ENCODE peak calls at places on chromosomes 6 and 20, in eight cellular contexts. One of them, this sample, is unnamed. For H3K36me3, the result is how much of the 10 kb centered on the place peaks cover.

GRCh38 chr6:53929340-53930120 is 134.7 kb downstream of the LRRC1 start:
- DNase-seq in left lung: no peak
- DNase-seq in mesenchymal stem cell: no peak
- DNase-seq in psoas muscle: no peak
- DNase-seq in right lobe of liver: no peak
- DNase-seq in effector memory CD4-positive, alpha-beta T cell: no peak
- DNase-seq in CD8-positive, alpha-beta T cell: no peak
- DNase-seq in aorta: no peak
- DNase-seq in this sample: no peak

GRCh38 chr6:148340586-148341297 is 1.9 kb upstream of the SASH1 start:
- DNase-seq in left lung: no peak
- DNase-seq in mesenchymal stem cell: peak
- DNase-seq in psoas muscle: no peak
- DNase-seq in right lobe of liver: no peak
- DNase-seq in effector memory CD4-positive, alpha-beta T cell: no peak
- DNase-seq in CD8-positive, alpha-beta T cell: no peak
- DNase-seq in aorta: no peak
- DNase-seq in this sample: no peak

GRCh38 chr6:88145298-88145963 is 20.7 kb downstream of the CNR1 start:
- DNase-seq in left lung: no peak
- DNase-seq in mesenchymal stem cell: no peak
- DNase-seq in psoas muscle: no peak
- DNase-seq in right lobe of liver: no peak
- DNase-seq in effector memory CD4-positive, alpha-beta T cell: no peak
- DNase-seq in CD8-positive, alpha-beta T cell: no peak
- DNase-seq in aorta: no peak
- DNase-seq in this sample: no peak

GRCh38 chr6:2918936-2919335 is 15.8 kb upstream of the SERPINB9 start:
- DNase-seq in left lung: no peak
- DNase-seq in mesenchymal stem cell: no peak
- DNase-seq in psoas muscle: no peak
- DNase-seq in right lobe of liver: peak
- DNase-seq in effector memory CD4-positive, alpha-beta T cell: no peak
- DNase-seq in CD8-positive, alpha-beta T cell: no peak
- DNase-seq in aorta: no peak
- DNase-seq in this sample: no peak

GRCh38 chr6:20696676-20697075 is 162.4 kb downstream of the CDKAL1 start:
- DNase-seq in left lung: no peak
- DNase-seq in mesenchymal stem cell: peak
- DNase-seq in psoas muscle: no peak
- DNase-seq in right lobe of liver: no peak
- DNase-seq in effector memory CD4-positive, alpha-beta T cell: no peak
- DNase-seq in CD8-positive, alpha-beta T cell: no peak
- DNase-seq in aorta: no peak
- DNase-seq in this sample: no peak

GRCh38 chr20:9514461-9515210 is at the start of gene LAMP5:
- DNase-seq in left lung: no peak
- DNase-seq in mesenchymal stem cell: peak
- DNase-seq in psoas muscle: no peak
- DNase-seq in right lobe of liver: no peak
- DNase-seq in effector memory CD4-positive, alpha-beta T cell: no peak
- DNase-seq in CD8-positive, alpha-beta T cell: no peak
- DNase-seq in aorta: no peak
- DNase-seq in this sample: no peak

GRCh38 chr6:125439512-125439911 is 137.7 kb upstream of the HDDC2 start:
- DNase-seq in left lung: no peak
- DNase-seq in mesenchymal stem cell: no peak
- DNase-seq in psoas muscle: no peak
- DNase-seq in right lobe of liver: no peak
- DNase-seq in effector memory CD4-positive, alpha-beta T cell: no peak
- DNase-seq in CD8-positive, alpha-beta T cell: no peak
- DNase-seq in aorta: no peak
- DNase-seq in this sample: no peak

GRCh38 chr20:51106011-51106410 is 83.1 kb upstream of the KCNG1 start:
- DNase-seq in left lung: no peak
- DNase-seq in mesenchymal stem cell: no peak
- DNase-seq in psoas muscle: no peak
- DNase-seq in right lobe of liver: no peak
- DNase-seq in effector memory CD4-positive, alpha-beta T cell: no peak
- DNase-seq in CD8-positive, alpha-beta T cell: no peak
- DNase-seq in aorta: no peak
- DNase-seq in this sample: peak

GRCh38 chr6:10582774-10583508 is 61.8 kb downstream of the GCNT2 start:
- DNase-seq in left lung: no peak
- DNase-seq in mesenchymal stem cell: no peak
- DNase-seq in psoas muscle: no peak
- DNase-seq in right lobe of liver: peak
- DNase-seq in effector memory CD4-positive, alpha-beta T cell: no peak
- DNase-seq in CD8-positive, alpha-beta T cell: no peak
- DNase-seq in aorta: no peak
- DNase-seq in this sample: no peak

GRCh38 chr6:53474010-53474409 is 70.9 kb downstream of the GCLC start:
- DNase-seq in left lung: no peak
- DNase-seq in mesenchymal stem cell: no peak
- DNase-seq in psoas muscle: no peak
- DNase-seq in right lobe of liver: no peak
- DNase-seq in effector memory CD4-positive, alpha-beta T cell: no peak
- DNase-seq in CD8-positive, alpha-beta T cell: no peak
- DNase-seq in aorta: no peak
- DNase-seq in this sample: no peak

GRCh38 chr20:10314198-10314597 is 95.6 kb downstream of the SNAP25 start:
- DNase-seq in left lung: no peak
- DNase-seq in mesenchymal stem cell: peak
- DNase-seq in psoas muscle: no peak
- DNase-seq in right lobe of liver: no peak
- DNase-seq in effector memory CD4-positive, alpha-beta T cell: no peak
- DNase-seq in CD8-positive, alpha-beta T cell: no peak
- DNase-seq in aorta: no peak
- DNase-seq in this sample: no peak

GRCh38 chr6:34154668-34155447 is 9.0 kb upstream of the GRM4 start:
- DNase-seq in left lung: peak
- DNase-seq in mesenchymal stem cell: peak
- DNase-seq in psoas muscle: peak
- DNase-seq in right lobe of liver: no peak
- DNase-seq in effector memory CD4-positive, alpha-beta T cell: peak
- DNase-seq in CD8-positive, alpha-beta T cell: peak
- DNase-seq in aorta: no peak
- DNase-seq in this sample: peak

GRCh38 chr20:34435589-34435988 is 72.5 kb downstream of the ITCH start:
- DNase-seq in left lung: no peak
- DNase-seq in mesenchymal stem cell: no peak
- DNase-seq in psoas muscle: no peak
- DNase-seq in right lobe of liver: no peak
- DNase-seq in effector memory CD4-positive, alpha-beta T cell: no peak
- DNase-seq in CD8-positive, alpha-beta T cell: no peak
- DNase-seq in aorta: no peak
- DNase-seq in this sample: no peak

GRCh38 chr6:111423960-111424846 is 58.8 kb downstream of the REV3L start:
- DNase-seq in left lung: no peak
- DNase-seq in mesenchymal stem cell: peak
- DNase-seq in psoas muscle: no peak
- DNase-seq in right lobe of liver: no peak
- DNase-seq in effector memory CD4-positive, alpha-beta T cell: no peak
- DNase-seq in CD8-positive, alpha-beta T cell: no peak
- DNase-seq in aorta: peak
- DNase-seq in this sample: peak

GRCh38 chr6:139316622-139317317 is 25.0 kb upstream of the TXLNB start:
- DNase-seq in left lung: no peak
- DNase-seq in mesenchymal stem cell: no peak
- DNase-seq in psoas muscle: no peak
- DNase-seq in right lobe of liver: no peak
- DNase-seq in effector memory CD4-positive, alpha-beta T cell: no peak
- DNase-seq in CD8-positive, alpha-beta T cell: no peak
- DNase-seq in aorta: no peak
- DNase-seq in this sample: no peak

GRCh38 chr6:129661478-129662405 is 48.2 kb downstream of the ARHGAP18 start:
- DNase-seq in left lung: no peak
- DNase-seq in mesenchymal stem cell: no peak
- DNase-seq in psoas muscle: no peak
- DNase-seq in right lobe of liver: no peak
- DNase-seq in effector memory CD4-positive, alpha-beta T cell: no peak
- DNase-seq in CD8-positive, alpha-beta T cell: no peak
- DNase-seq in aorta: no peak
- DNase-seq in this sample: no peak

GRCh38 chr6:141551318-141551717 is 581.4 kb upstream of the GJE1 start:
- DNase-seq in left lung: no peak
- DNase-seq in mesenchymal stem cell: no peak
- DNase-seq in psoas muscle: no peak
- DNase-seq in right lobe of liver: no peak
- DNase-seq in effector memory CD4-positive, alpha-beta T cell: no peak
- DNase-seq in CD8-positive, alpha-beta T cell: no peak
- DNase-seq in aorta: no peak
- DNase-seq in this sample: no peak

GRCh38 chr20:13402171-13402760 is 181.2 kb downstream of the ISM1 start:
- DNase-seq in left lung: no peak
- DNase-seq in mesenchymal stem cell: no peak
- DNase-seq in psoas muscle: no peak
- DNase-seq in right lobe of liver: no peak
- DNase-seq in effector memory CD4-positive, alpha-beta T cell: no peak
- DNase-seq in CD8-positive, alpha-beta T cell: no peak
- DNase-seq in aorta: no peak
- DNase-seq in this sample: no peak

GRCh38 chr6:75431379-75431778 is 62.2 kb downstream of the FILIP1 start:
- DNase-seq in left lung: no peak
- DNase-seq in mesenchymal stem cell: peak
- DNase-seq in psoas muscle: peak
- DNase-seq in right lobe of liver: no peak
- DNase-seq in effector memory CD4-positive, alpha-beta T cell: no peak
- DNase-seq in CD8-positive, alpha-beta T cell: no peak
- DNase-seq in aorta: no peak
- DNase-seq in this sample: no peak

GRCh38 chr6:52409499-52409898 is 10.6 kb upstream of the EFHC1 start:
- DNase-seq in left lung: no peak
- DNase-seq in mesenchymal stem cell: no peak
- DNase-seq in psoas muscle: no peak
- DNase-seq in right lobe of liver: no peak
- DNase-seq in effector memory CD4-positive, alpha-beta T cell: no peak
- DNase-seq in CD8-positive, alpha-beta T cell: no peak
- DNase-seq in aorta: no peak
- DNase-seq in this sample: no peak

GRCh38 chr6:142902636-142903053 is 42.3 kb downstream of the HIVEP2 start:
- DNase-seq in left lung: peak
- DNase-seq in mesenchymal stem cell: peak
- DNase-seq in psoas muscle: peak
- DNase-seq in right lobe of liver: no peak
- DNase-seq in effector memory CD4-positive, alpha-beta T cell: peak
- DNase-seq in CD8-positive, alpha-beta T cell: peak
- DNase-seq in aorta: peak
- DNase-seq in this sample: no peak

GRCh38 chr20:5222919-5223634 is 93.7 kb downstream of the PROKR2 start:
- DNase-seq in left lung: peak
- DNase-seq in mesenchymal stem cell: peak
- DNase-seq in psoas muscle: peak
- DNase-seq in right lobe of liver: peak
- DNase-seq in effector memory CD4-positive, alpha-beta T cell: peak
- DNase-seq in CD8-positive, alpha-beta T cell: peak
- DNase-seq in aorta: peak
- DNase-seq in this sample: peak
- H3K4me3 ChIP-seq in left lung: no peak
- H3K4me3 ChIP-seq in mesenchymal stem cell: no peak
- H3K4me3 ChIP-seq in psoas muscle: no peak
- H3K4me3 ChIP-seq in right lobe of liver: no peak
- H3K4me3 ChIP-seq in effector memory CD4-positive, alpha-beta T cell: no peak
- H3K4me3 ChIP-seq in CD8-positive, alpha-beta T cell: no peak
- H3K4me3 ChIP-seq in aorta: no peak
- H3K4me3 ChIP-seq in this sample: no peak

GRCh38 chr20:41470362-41471095 is 103.9 kb upstream of the EMILIN3 start:
- DNase-seq in left lung: no peak
- DNase-seq in mesenchymal stem cell: no peak
- DNase-seq in psoas muscle: no peak
- DNase-seq in right lobe of liver: no peak
- DNase-seq in effector memory CD4-positive, alpha-beta T cell: no peak
- DNase-seq in CD8-positive, alpha-beta T cell: no peak
- DNase-seq in aorta: no peak
- DNase-seq in this sample: no peak

GRCh38 chr20:41466836-41467619 is 100.4 kb upstream of the EMILIN3 start:
- DNase-seq in left lung: no peak
- DNase-seq in mesenchymal stem cell: no peak
- DNase-seq in psoas muscle: no peak
- DNase-seq in right lobe of liver: no peak
- DNase-seq in effector memory CD4-positive, alpha-beta T cell: no peak
- DNase-seq in CD8-positive, alpha-beta T cell: no peak
- DNase-seq in aorta: no peak
- DNase-seq in this sample: no peak

GRCh38 chr20:41469868-41470267 is 103.2 kb upstream of the EMILIN3 start:
- DNase-seq in left lung: no peak
- DNase-seq in mesenchymal stem cell: no peak
- DNase-seq in psoas muscle: no peak
- DNase-seq in right lobe of liver: no peak
- DNase-seq in effector memory CD4-positive, alpha-beta T cell: no peak
- DNase-seq in CD8-positive, alpha-beta T cell: no peak
- DNase-seq in aorta: no peak
- DNase-seq in this sample: no peak

GRCh38 chr20:41468994-41469600 is 102.5 kb upstream of the EMILIN3 start:
- DNase-seq in left lung: no peak
- DNase-seq in mesenchymal stem cell: no peak
- DNase-seq in psoas muscle: no peak
- DNase-seq in right lobe of liver: no peak
- DNase-seq in effector memory CD4-positive, alpha-beta T cell: no peak
- DNase-seq in CD8-positive, alpha-beta T cell: no peak
- DNase-seq in aorta: no peak
- DNase-seq in this sample: no peak

DNA sequence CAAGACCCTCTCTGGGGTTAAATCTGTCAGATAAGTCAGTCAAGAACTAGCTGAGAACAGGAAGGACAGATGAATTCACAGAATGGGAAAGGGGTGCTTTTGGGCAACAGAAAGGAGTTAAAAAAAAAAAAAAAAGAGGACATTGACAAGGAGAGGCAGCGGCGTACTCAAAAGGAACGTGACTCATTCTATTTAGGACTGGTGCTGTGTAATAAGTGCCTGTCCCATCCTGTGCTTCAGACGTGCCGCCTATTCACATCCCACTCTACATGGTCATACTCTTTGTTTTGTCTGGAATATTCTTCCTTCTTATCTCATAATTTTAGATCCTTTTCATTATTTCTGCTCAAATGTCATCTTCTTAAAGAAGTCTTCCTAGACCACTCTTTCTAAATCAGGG is 101.1 kb upstream of the EMILIN3 start:
- DNase-seq in left lung: no peak
- DNase-seq in mesenchymal stem cell: no peak
- DNase-seq in psoas muscle: no peak
- DNase-seq in right lobe of liver: no peak
- DNase-seq in effector memory CD4-positive, alpha-beta T cell: no peak
- DNase-seq in CD8-positive, alpha-beta T cell: no peak
- DNase-seq in aorta: no peak
- DNase-seq in this sample: no peak
- H3K36me3 ChIP-seq in left lung: under half
- H3K36me3 ChIP-seq in mesenchymal stem cell: under half
- H3K36me3 ChIP-seq in psoas muscle: under half
- H3K36me3 ChIP-seq in right lobe of liver: under half
- H3K36me3 ChIP-seq in effector memory CD4-positive, alpha-beta T cell: under half
- H3K36me3 ChIP-seq in CD8-positive, alpha-beta T cell: under half
- H3K36me3 ChIP-seq in aorta: under half
- H3K36me3 ChIP-seq in this sample: under half

GRCh38 chr6:162404926-162405325 is 322.6 kb downstream of the PRKN start:
- DNase-seq in left lung: no peak
- DNase-seq in mesenchymal stem cell: no peak
- DNase-seq in psoas muscle: no peak
- DNase-seq in right lobe of liver: no peak
- DNase-seq in effector memory CD4-positive, alpha-beta T cell: no peak
- DNase-seq in CD8-positive, alpha-beta T cell: no peak
- DNase-seq in aorta: no peak
- DNase-seq in this sample: no peak
- H3K4me3 ChIP-seq in left lung: no peak
- H3K4me3 ChIP-seq in mesenchymal stem cell: no peak
- H3K4me3 ChIP-seq in psoas muscle: no peak
- H3K4me3 ChIP-seq in right lobe of liver: no peak
- H3K4me3 ChIP-seq in effector memory CD4-positive, alpha-beta T cell: no peak
- H3K4me3 ChIP-seq in CD8-positive, alpha-beta T cell: no peak
- H3K4me3 ChIP-seq in aorta: no peak
- H3K4me3 ChIP-seq in this sample: no peak

GRCh38 chr6:108655840-108656650 is 95.3 kb downstream of the FOXO3 start:
- DNase-seq in left lung: no peak
- DNase-seq in mesenchymal stem cell: peak
- DNase-seq in psoas muscle: no peak
- DNase-seq in right lobe of liver: no peak
- DNase-seq in effector memory CD4-positive, alpha-beta T cell: no peak
- DNase-seq in CD8-positive, alpha-beta T cell: no peak
- DNase-seq in aorta: no peak
- DNase-seq in this sample: no peak
- H3K36me3 ChIP-seq in left lung: under half
- H3K36me3 ChIP-seq in mesenchymal stem cell: under half
- H3K36me3 ChIP-seq in psoas muscle: under half
- H3K36me3 ChIP-seq in right lobe of liver: under half
- H3K36me3 ChIP-seq in effector memory CD4-positive, alpha-beta T cell: under half
- H3K36me3 ChIP-seq in CD8-positive, alpha-beta T cell: under half
- H3K36me3 ChIP-seq in aorta: under half
- H3K36me3 ChIP-seq in this sample: under half

This sample was measured in HAP-1.